ENCODE peak calls at places on chromosome X, in ten cellular contexts. One of them, this sample, is unnamed.

GRCh38 chrX:38275615-38276014 is 51.7 kb downstream of the RPGR start:
- DNase-seq in choroid plexus epithelial cell: peak
- DNase-seq in GF-D8: no peak
- DNase-seq in left kidney: no peak
- DNase-seq in transverse colon: no peak
- DNase-seq in stimulated activated CD4-positive, alpha-beta T cell treated with anti-CD3 and anti-CD28 coated beads, Interleukin-4, amount 100 ng/mL, for 1 hour: no peak
- DNase-seq in body of pancreas: no peak
- DNase-seq in caudate nucleus: no peak
- DNase-seq in hypothalamus: no peak
- DNase-seq in activated naive CD4-positive, alpha-beta T cell treated with anti-CD3 and anti-CD28 coated beads, Interleukin-2, amount 10 ng/mL, durations not matched to agents 7 days and 5 days: no peak
- DNase-seq in this sample: no peak

GRCh38 chrX:11137543-11138139 is 26.5 kb downstream of the HCCS start:
- DNase-seq in choroid plexus epithelial cell: peak
- DNase-seq in GF-D8: no peak
- DNase-seq in left kidney: peak
- DNase-seq in transverse colon: no peak
- DNase-seq in stimulated activated CD4-positive, alpha-beta T cell treated with anti-CD3 and anti-CD28 coated beads, Interleukin-4, amount 100 ng/mL, for 1 hour: no peak
- DNase-seq in body of pancreas: no peak
- DNase-seq in caudate nucleus: no peak
- DNase-seq in hypothalamus: no peak
- DNase-seq in activated naive CD4-positive, alpha-beta T cell treated with anti-CD3 and anti-CD28 coated beads, Interleukin-2, amount 10 ng/mL, durations not matched to agents 7 days and 5 days: no peak
- DNase-seq in this sample: peak

GRCh38 chrX:66163849-66164401 is at the start of gene HEPH:
- DNase-seq in choroid plexus epithelial cell: peak
- DNase-seq in GF-D8: no peak
- DNase-seq in left kidney: peak
- DNase-seq in transverse colon: peak
- DNase-seq in stimulated activated CD4-positive, alpha-beta T cell treated with anti-CD3 and anti-CD28 coated beads, Interleukin-4, amount 100 ng/mL, for 1 hour: no peak
- DNase-seq in body of pancreas: peak
- DNase-seq in caudate nucleus: no peak
- DNase-seq in hypothalamus: no peak
- DNase-seq in activated naive CD4-positive, alpha-beta T cell treated with anti-CD3 and anti-CD28 coated beads, Interleukin-2, amount 10 ng/mL, durations not matched to agents 7 days and 5 days: no peak
- DNase-seq in this sample: no peak

GRCh38 chrX:95885074-95885473 is 799.6 kb upstream of the DIAPH2 start:
- DNase-seq in choroid plexus epithelial cell: peak
- DNase-seq in GF-D8: no peak
- DNase-seq in left kidney: peak
- DNase-seq in transverse colon: peak
- DNase-seq in stimulated activated CD4-positive, alpha-beta T cell treated with anti-CD3 and anti-CD28 coated beads, Interleukin-4, amount 100 ng/mL, for 1 hour: no peak
- DNase-seq in body of pancreas: peak
- DNase-seq in caudate nucleus: no peak
- DNase-seq in hypothalamus: no peak
- DNase-seq in activated naive CD4-positive, alpha-beta T cell treated with anti-CD3 and anti-CD28 coated beads, Interleukin-2, amount 10 ng/mL, durations not matched to agents 7 days and 5 days: no peak
- DNase-seq in this sample: no peak

GRCh38 chrX:19643203-19643602 is 127.9 kb upstream of the MAP3K15 start:
- DNase-seq in choroid plexus epithelial cell: no peak
- DNase-seq in GF-D8: no peak
- DNase-seq in left kidney: no peak
- DNase-seq in transverse colon: no peak
- DNase-seq in stimulated activated CD4-positive, alpha-beta T cell treated with anti-CD3 and anti-CD28 coated beads, Interleukin-4, amount 100 ng/mL, for 1 hour: no peak
- DNase-seq in body of pancreas: no peak
- DNase-seq in caudate nucleus: no peak
- DNase-seq in hypothalamus: no peak
- DNase-seq in activated naive CD4-positive, alpha-beta T cell treated with anti-CD3 and anti-CD28 coated beads, Interleukin-2, amount 10 ng/mL, durations not matched to agents 7 days and 5 days: no peak
- DNase-seq in this sample: no peak

GRCh38 chrX:129516402-129516801 is 6.9 kb downstream of the SMARCA1 start:
- DNase-seq in choroid plexus epithelial cell: no peak
- DNase-seq in GF-D8: no peak
- DNase-seq in left kidney: no peak
- DNase-seq in transverse colon: no peak
- DNase-seq in stimulated activated CD4-positive, alpha-beta T cell treated with anti-CD3 and anti-CD28 coated beads, Interleukin-4, amount 100 ng/mL, for 1 hour: no peak
- DNase-seq in body of pancreas: no peak
- DNase-seq in caudate nucleus: no peak
- DNase-seq in hypothalamus: no peak
- DNase-seq in activated naive CD4-positive, alpha-beta T cell treated with anti-CD3 and anti-CD28 coated beads, Interleukin-2, amount 10 ng/mL, durations not matched to agents 7 days and 5 days: no peak
- DNase-seq in this sample: no peak

GRCh38 chrX:107861056-107861455 is 35.4 kb downstream of the MID2 start:
- DNase-seq in choroid plexus epithelial cell: peak
- DNase-seq in GF-D8: no peak
- DNase-seq in left kidney: no peak
- DNase-seq in transverse colon: no peak
- DNase-seq in stimulated activated CD4-positive, alpha-beta T cell treated with anti-CD3 and anti-CD28 coated beads, Interleukin-4, amount 100 ng/mL, for 1 hour: no peak
- DNase-seq in body of pancreas: no peak
- DNase-seq in caudate nucleus: no peak
- DNase-seq in hypothalamus: no peak
- DNase-seq in activated naive CD4-positive, alpha-beta T cell treated with anti-CD3 and anti-CD28 coated beads, Interleukin-2, amount 10 ng/mL, durations not matched to agents 7 days and 5 days: no peak
- DNase-seq in this sample: no peak

GRCh38 chrX:130497531-130497930 is 95.7 kb downstream of the RBMX2 start:
- DNase-seq in choroid plexus epithelial cell: no peak
- DNase-seq in GF-D8: no peak
- DNase-seq in left kidney: no peak
- DNase-seq in transverse colon: no peak
- DNase-seq in stimulated activated CD4-positive, alpha-beta T cell treated with anti-CD3 and anti-CD28 coated beads, Interleukin-4, amount 100 ng/mL, for 1 hour: no peak
- DNase-seq in body of pancreas: no peak
- DNase-seq in caudate nucleus: peak
- DNase-seq in hypothalamus: no peak
- DNase-seq in activated naive CD4-positive, alpha-beta T cell treated with anti-CD3 and anti-CD28 coated beads, Interleukin-2, amount 10 ng/mL, durations not matched to agents 7 days and 5 days: no peak
- DNase-seq in this sample: no peak

GRCh38 chrX:80138938-80139337 is 124.4 kb downstream of the TBX22 start:
- DNase-seq in choroid plexus epithelial cell: no peak
- DNase-seq in GF-D8: no peak
- DNase-seq in left kidney: no peak
- DNase-seq in transverse colon: no peak
- DNase-seq in stimulated activated CD4-positive, alpha-beta T cell treated with anti-CD3 and anti-CD28 coated beads, Interleukin-4, amount 100 ng/mL, for 1 hour: no peak
- DNase-seq in body of pancreas: no peak
- DNase-seq in caudate nucleus: no peak
- DNase-seq in hypothalamus: no peak
- DNase-seq in activated naive CD4-positive, alpha-beta T cell treated with anti-CD3 and anti-CD28 coated beads, Interleukin-2, amount 10 ng/mL, durations not matched to agents 7 days and 5 days: no peak
- DNase-seq in this sample: no peak

GRCh38 chrX:24643116-24643515 is 4.0 kb downstream of the PCYT1B start:
- DNase-seq in choroid plexus epithelial cell: peak
- DNase-seq in GF-D8: no peak
- DNase-seq in left kidney: no peak
- DNase-seq in transverse colon: no peak
- DNase-seq in stimulated activated CD4-positive, alpha-beta T cell treated with anti-CD3 and anti-CD28 coated beads, Interleukin-4, amount 100 ng/mL, for 1 hour: no peak
- DNase-seq in body of pancreas: no peak
- DNase-seq in caudate nucleus: no peak
- DNase-seq in hypothalamus: no peak
- DNase-seq in activated naive CD4-positive, alpha-beta T cell treated with anti-CD3 and anti-CD28 coated beads, Interleukin-2, amount 10 ng/mL, durations not matched to agents 7 days and 5 days: no peak
- DNase-seq in this sample: no peak

GRCh38 chrX:47321386-47321785 is 49.0 kb upstream of the ZNF157 start:
- DNase-seq in choroid plexus epithelial cell: peak
- DNase-seq in GF-D8: no peak
- DNase-seq in left kidney: peak
- DNase-seq in transverse colon: peak
- DNase-seq in stimulated activated CD4-positive, alpha-beta T cell treated with anti-CD3 and anti-CD28 coated beads, Interleukin-4, amount 100 ng/mL, for 1 hour: no peak
- DNase-seq in body of pancreas: peak
- DNase-seq in caudate nucleus: peak
- DNase-seq in hypothalamus: peak
- DNase-seq in activated naive CD4-positive, alpha-beta T cell treated with anti-CD3 and anti-CD28 coated beads, Interleukin-2, amount 10 ng/mL, durations not matched to agents 7 days and 5 days: no peak
- DNase-seq in this sample: no peak

GRCh38 chrX:143429021-143429570 is 88.2 kb downstream of the SPANXN3 start:
- DNase-seq in choroid plexus epithelial cell: no peak
- DNase-seq in GF-D8: no peak
- DNase-seq in left kidney: no peak
- DNase-seq in transverse colon: no peak
- DNase-seq in stimulated activated CD4-positive, alpha-beta T cell treated with anti-CD3 and anti-CD28 coated beads, Interleukin-4, amount 100 ng/mL, for 1 hour: no peak
- DNase-seq in body of pancreas: no peak
- DNase-seq in caudate nucleus: no peak
- DNase-seq in hypothalamus: no peak
- DNase-seq in activated naive CD4-positive, alpha-beta T cell treated with anti-CD3 and anti-CD28 coated beads, Interleukin-2, amount 10 ng/mL, durations not matched to agents 7 days and 5 days: no peak
- DNase-seq in this sample: no peak

GRCh38 chrX:20742106-20742505 is 475.4 kb upstream of the RPS6KA3 start:
- DNase-seq in choroid plexus epithelial cell: no peak
- DNase-seq in GF-D8: no peak
- DNase-seq in left kidney: no peak
- DNase-seq in transverse colon: no peak
- DNase-seq in stimulated activated CD4-positive, alpha-beta T cell treated with anti-CD3 and anti-CD28 coated beads, Interleukin-4, amount 100 ng/mL, for 1 hour: no peak
- DNase-seq in body of pancreas: no peak
- DNase-seq in caudate nucleus: peak
- DNase-seq in hypothalamus: no peak
- DNase-seq in activated naive CD4-positive, alpha-beta T cell treated with anti-CD3 and anti-CD28 coated beads, Interleukin-2, amount 10 ng/mL, durations not matched to agents 7 days and 5 days: no peak
- DNase-seq in this sample: no peak

GRCh38 chrX:11558972-11559371 is 106.7 kb downstream of the ARHGAP6 start:
- DNase-seq in choroid plexus epithelial cell: no peak
- DNase-seq in GF-D8: no peak
- DNase-seq in left kidney: peak
- DNase-seq in transverse colon: peak
- DNase-seq in stimulated activated CD4-positive, alpha-beta T cell treated with anti-CD3 and anti-CD28 coated beads, Interleukin-4, amount 100 ng/mL, for 1 hour: peak
- DNase-seq in body of pancreas: no peak
- DNase-seq in caudate nucleus: no peak
- DNase-seq in hypothalamus: no peak
- DNase-seq in activated naive CD4-positive, alpha-beta T cell treated with anti-CD3 and anti-CD28 coated beads, Interleukin-2, amount 10 ng/mL, durations not matched to agents 7 days and 5 days: peak
- DNase-seq in this sample: peak

GRCh38 chrX:95884196-95884595 is 800.4 kb upstream of the DIAPH2 start:
- DNase-seq in choroid plexus epithelial cell: peak
- DNase-seq in GF-D8: no peak
- DNase-seq in left kidney: peak
- DNase-seq in transverse colon: no peak
- DNase-seq in stimulated activated CD4-positive, alpha-beta T cell treated with anti-CD3 and anti-CD28 coated beads, Interleukin-4, amount 100 ng/mL, for 1 hour: no peak
- DNase-seq in body of pancreas: no peak
- DNase-seq in caudate nucleus: no peak
- DNase-seq in hypothalamus: no peak
- DNase-seq in activated naive CD4-positive, alpha-beta T cell treated with anti-CD3 and anti-CD28 coated beads, Interleukin-2, amount 10 ng/mL, durations not matched to agents 7 days and 5 days: no peak
- DNase-seq in this sample: no peak

GRCh38 chrX:91389026-91389425 is 45.6 kb upstream of the PABPC5 start:
- DNase-seq in choroid plexus epithelial cell: no peak
- DNase-seq in GF-D8: no peak
- DNase-seq in left kidney: no peak
- DNase-seq in transverse colon: no peak
- DNase-seq in stimulated activated CD4-positive, alpha-beta T cell treated with anti-CD3 and anti-CD28 coated beads, Interleukin-4, amount 100 ng/mL, for 1 hour: no peak
- DNase-seq in body of pancreas: no peak
- DNase-seq in caudate nucleus: no peak
- DNase-seq in hypothalamus: no peak
- DNase-seq in activated naive CD4-positive, alpha-beta T cell treated with anti-CD3 and anti-CD28 coated beads, Interleukin-2, amount 10 ng/mL, durations not matched to agents 7 days and 5 days: no peak
- DNase-seq in this sample: no peak

GRCh38 chrX:47170861-47171692 is 22.6 kb upstream of the UBA1 start:
- DNase-seq in choroid plexus epithelial cell: no peak
- DNase-seq in GF-D8: no peak
- DNase-seq in left kidney: no peak
- DNase-seq in transverse colon: no peak
- DNase-seq in stimulated activated CD4-positive, alpha-beta T cell treated with anti-CD3 and anti-CD28 coated beads, Interleukin-4, amount 100 ng/mL, for 1 hour: no peak
- DNase-seq in body of pancreas: no peak
- DNase-seq in caudate nucleus: no peak
- DNase-seq in hypothalamus: no peak
- DNase-seq in activated naive CD4-positive, alpha-beta T cell treated with anti-CD3 and anti-CD28 coated beads, Interleukin-2, amount 10 ng/mL, durations not matched to agents 7 days and 5 days: no peak
- DNase-seq in this sample: no peak

GRCh38 chrX:22666441-22666840 is 333.3 kb upstream of the DDX53 start:
- DNase-seq in choroid plexus epithelial cell: peak
- DNase-seq in GF-D8: no peak
- DNase-seq in left kidney: peak
- DNase-seq in transverse colon: no peak
- DNase-seq in stimulated activated CD4-positive, alpha-beta T cell treated with anti-CD3 and anti-CD28 coated beads, Interleukin-4, amount 100 ng/mL, for 1 hour: no peak
- DNase-seq in body of pancreas: no peak
- DNase-seq in caudate nucleus: peak
- DNase-seq in hypothalamus: no peak
- DNase-seq in activated naive CD4-positive, alpha-beta T cell treated with anti-CD3 and anti-CD28 coated beads, Interleukin-2, amount 10 ng/mL, durations not matched to agents 7 days and 5 days: no peak
- DNase-seq in this sample: peak

GRCh38 chrX:103919336-103919682 is 43.1 kb upstream of the TMSB15B start:
- DNase-seq in choroid plexus epithelial cell: peak
- DNase-seq in GF-D8: no peak
- DNase-seq in left kidney: peak
- DNase-seq in transverse colon: peak
- DNase-seq in stimulated activated CD4-positive, alpha-beta T cell treated with anti-CD3 and anti-CD28 coated beads, Interleukin-4, amount 100 ng/mL, for 1 hour: no peak
- DNase-seq in body of pancreas: peak
- DNase-seq in caudate nucleus: no peak
- DNase-seq in hypothalamus: no peak
- DNase-seq in activated naive CD4-positive, alpha-beta T cell treated with anti-CD3 and anti-CD28 coated beads, Interleukin-2, amount 10 ng/mL, durations not matched to agents 7 days and 5 days: peak
- DNase-seq in this sample: no peak

GRCh38 chrX:148133099-148133725 is 152.1 kb downstream of the FMR1NB start:
- DNase-seq in choroid plexus epithelial cell: no peak
- DNase-seq in GF-D8: no peak
- DNase-seq in left kidney: peak
- DNase-seq in transverse colon: no peak
- DNase-seq in stimulated activated CD4-positive, alpha-beta T cell treated with anti-CD3 and anti-CD28 coated beads, Interleukin-4, amount 100 ng/mL, for 1 hour: no peak
- DNase-seq in body of pancreas: no peak
- DNase-seq in caudate nucleus: no peak
- DNase-seq in hypothalamus: no peak
- DNase-seq in activated naive CD4-positive, alpha-beta T cell treated with anti-CD3 and anti-CD28 coated beads, Interleukin-2, amount 10 ng/mL, durations not matched to agents 7 days and 5 days: no peak
- DNase-seq in this sample: peak

GRCh38 chrX:55783723-55784122 is 66.2 kb downstream of the RRAGB start:
- DNase-seq in choroid plexus epithelial cell: no peak
- DNase-seq in GF-D8: no peak
- DNase-seq in left kidney: no peak
- DNase-seq in transverse colon: no peak
- DNase-seq in stimulated activated CD4-positive, alpha-beta T cell treated with anti-CD3 and anti-CD28 coated beads, Interleukin-4, amount 100 ng/mL, for 1 hour: no peak
- DNase-seq in body of pancreas: no peak
- DNase-seq in caudate nucleus: no peak
- DNase-seq in hypothalamus: no peak
- DNase-seq in activated naive CD4-positive, alpha-beta T cell treated with anti-CD3 and anti-CD28 coated beads, Interleukin-2, amount 10 ng/mL, durations not matched to agents 7 days and 5 days: no peak
- DNase-seq in this sample: no peak

GRCh38 chrX:83771664-83772063 is 89.3 kb upstream of the CYLC1 start:
- DNase-seq in choroid plexus epithelial cell: no peak
- DNase-seq in GF-D8: no peak
- DNase-seq in left kidney: no peak
- DNase-seq in transverse colon: no peak
- DNase-seq in stimulated activated CD4-positive, alpha-beta T cell treated with anti-CD3 and anti-CD28 coated beads, Interleukin-4, amount 100 ng/mL, for 1 hour: no peak
- DNase-seq in body of pancreas: no peak
- DNase-seq in caudate nucleus: no peak
- DNase-seq in hypothalamus: no peak
- DNase-seq in activated naive CD4-positive, alpha-beta T cell treated with anti-CD3 and anti-CD28 coated beads, Interleukin-2, amount 10 ng/mL, durations not matched to agents 7 days and 5 days: no peak
- DNase-seq in this sample: peak

GRCh38 chrX:97215166-97215565 is 331.5 kb downstream of the RPA4 start:
- DNase-seq in choroid plexus epithelial cell: no peak
- DNase-seq in GF-D8: no peak
- DNase-seq in left kidney: no peak
- DNase-seq in transverse colon: no peak
- DNase-seq in stimulated activated CD4-positive, alpha-beta T cell treated with anti-CD3 and anti-CD28 coated beads, Interleukin-4, amount 100 ng/mL, for 1 hour: no peak
- DNase-seq in body of pancreas: no peak
- DNase-seq in caudate nucleus: no peak
- DNase-seq in hypothalamus: no peak
- DNase-seq in activated naive CD4-positive, alpha-beta T cell treated with anti-CD3 and anti-CD28 coated beads, Interleukin-2, amount 10 ng/mL, durations not matched to agents 7 days and 5 days: no peak
- DNase-seq in this sample: no peak

GRCh38 chrX:109928596-109929335 is 74.1 kb upstream of the TMEM164 start:
- DNase-seq in choroid plexus epithelial cell: no peak
- DNase-seq in GF-D8: no peak
- DNase-seq in left kidney: no peak
- DNase-seq in transverse colon: no peak
- DNase-seq in stimulated activated CD4-positive, alpha-beta T cell treated with anti-CD3 and anti-CD28 coated beads, Interleukin-4, amount 100 ng/mL, for 1 hour: no peak
- DNase-seq in body of pancreas: no peak
- DNase-seq in caudate nucleus: peak
- DNase-seq in hypothalamus: no peak
- DNase-seq in activated naive CD4-positive, alpha-beta T cell treated with anti-CD3 and anti-CD28 coated beads, Interleukin-2, amount 10 ng/mL, durations not matched to agents 7 days and 5 days: no peak
- DNase-seq in this sample: no peak

GRCh38 chrX:45743081-45743533 is 542.4 kb upstream of the DIPK2B start:
- DNase-seq in choroid plexus epithelial cell: peak
- DNase-seq in GF-D8: no peak
- DNase-seq in left kidney: no peak
- DNase-seq in transverse colon: no peak
- DNase-seq in stimulated activated CD4-positive, alpha-beta T cell treated with anti-CD3 and anti-CD28 coated beads, Interleukin-4, amount 100 ng/mL, for 1 hour: peak
- DNase-seq in body of pancreas: no peak
- DNase-seq in caudate nucleus: no peak
- DNase-seq in hypothalamus: no peak
- DNase-seq in activated naive CD4-positive, alpha-beta T cell treated with anti-CD3 and anti-CD28 coated beads, Interleukin-2, amount 10 ng/mL, durations not matched to agents 7 days and 5 days: no peak
- DNase-seq in this sample: peak

GRCh38 chrX:94123062-94123461 is 449.1 kb downstream of the FAM133A start:
- DNase-seq in choroid plexus epithelial cell: no peak
- DNase-seq in GF-D8: no peak
- DNase-seq in left kidney: no peak
- DNase-seq in transverse colon: no peak
- DNase-seq in stimulated activated CD4-positive, alpha-beta T cell treated with anti-CD3 and anti-CD28 coated beads, Interleukin-4, amount 100 ng/mL, for 1 hour: no peak
- DNase-seq in body of pancreas: no peak
- DNase-seq in caudate nucleus: no peak
- DNase-seq in hypothalamus: no peak
- DNase-seq in activated naive CD4-positive, alpha-beta T cell treated with anti-CD3 and anti-CD28 coated beads, Interleukin-2, amount 10 ng/mL, durations not matched to agents 7 days and 5 days: no peak
- DNase-seq in this sample: no peak

GRCh38 chrX:153953342-153953830 is 8.9 kb upstream of the RENBP start:
- DNase-seq in choroid plexus epithelial cell: peak
- DNase-seq in GF-D8: no peak
- DNase-seq in left kidney: peak
- DNase-seq in transverse colon: peak
- DNase-seq in stimulated activated CD4-positive, alpha-beta T cell treated with anti-CD3 and anti-CD28 coated beads, Interleukin-4, amount 100 ng/mL, for 1 hour: peak
- DNase-seq in body of pancreas: peak
- DNase-seq in caudate nucleus: peak
- DNase-seq in hypothalamus: peak
- DNase-seq in activated naive CD4-positive, alpha-beta T cell treated with anti-CD3 and anti-CD28 coated beads, Interleukin-2, amount 10 ng/mL, durations not matched to agents 7 days and 5 days: peak
- DNase-seq in this sample: peak

GRCh38 chrX:10781847-10782530 is 161.6 kb upstream of the MID1 start:
- DNase-seq in choroid plexus epithelial cell: no peak
- DNase-seq in GF-D8: no peak
- DNase-seq in left kidney: no peak
- DNase-seq in transverse colon: no peak
- DNase-seq in stimulated activated CD4-positive, alpha-beta T cell treated with anti-CD3 and anti-CD28 coated beads, Interleukin-4, amount 100 ng/mL, for 1 hour: no peak
- DNase-seq in body of pancreas: no peak
- DNase-seq in caudate nucleus: no peak
- DNase-seq in hypothalamus: no peak
- DNase-seq in activated naive CD4-positive, alpha-beta T cell treated with anti-CD3 and anti-CD28 coated beads, Interleukin-2, amount 10 ng/mL, durations not matched to agents 7 days and 5 days: no peak
- DNase-seq in this sample: no peak